ENCODE peak calls at places on chromosomes 12 and 14, in six cellular contexts. Q is breast epithelium, G is A549, P is type B pancreatic cell, N is ovary, U is fibroblast of lung. C is an unnamed sample.

GRCh38 chr14:76491172-76491930 is 115.4 kb downstream of the ESRRB start:
- DNase-seq in Q (no peak), G (no peak), P (no peak), N (no peak), U (no peak), C (no peak)

GRCh38 chr14:100898465-100898864 is 5.1 kb downstream of the RTL1 start:
- DNase-seq in Q (no peak), G (no peak), P (peak), N (no peak), U (no peak), C (no peak)

GRCh38 chr14:75566321-75566720 is 12.1 kb upstream of the FLVCR2 start:
- DNase-seq in Q (peak), G (no peak), P (no peak), N (no peak), U (no peak), C (no peak)

GRCh38 chr14:80388980-80389711 is 177.8 kb upstream of the DIO2 start:
- DNase-seq in Q (no peak), G (peak), P (no peak), N (no peak), U (peak), C (peak)

GRCh38 chr14:87873741-87874140 is 119.2 kb downstream of the GALC start:
- DNase-seq in Q (no peak), G (no peak), P (no peak), N (no peak), U (no peak), C (no peak)

GRCh38 chr14:94383777-94384176 is 4.6 kb downstream of the SERPINA1 start:
- DNase-seq in Q (no peak), G (no peak), P (peak), N (no peak), U (no peak), C (no peak)

GRCh38 chr12:93712204-93712603 is 35.0 kb downstream of the CRADD start:
- DNase-seq in Q (no peak), G (no peak), P (no peak), N (no peak), U (peak), C (no peak)

GRCh38 chr12:95004610-95005009 is 1.1 kb upstream of the NDUFA12 start:
- DNase-seq in Q (no peak), G (no peak), P (no peak), N (no peak), U (peak), C (no peak)

GRCh38 chr12:110647669-110648068 is 33.7 kb downstream of the TCTN1 start:
- DNase-seq in Q (no peak), G (no peak), P (no peak), N (no peak), U (no peak), C (no peak)

GRCh38 chr14:64605926-64606685 is 56.3 kb downstream of the PPP1R36 start:
- DNase-seq in Q (no peak), G (no peak), P (no peak), N (no peak), U (no peak), C (no peak)

GRCh38 chr12:3777206-3777809 is 24.4 kb upstream of the CRACR2A start:
- DNase-seq in Q (no peak), G (peak), P (no peak), N (no peak), U (peak), C (no peak)

GRCh38 chr12:122078141-122079037 is at the start of gene MLXIP:
- DNase-seq in Q (peak), G (peak), P (peak), N (peak), U (peak), C (peak)

GRCh38 chr12:90940872-90941499 is 14.0 kb downstream of the CCER1 start:
- DNase-seq in Q (no peak), G (peak), P (no peak), N (no peak), U (peak), C (no peak)

GRCh38 chr14:98997526-98998205 is 274.3 kb downstream of the BCL11B start:
- DNase-seq in Q (no peak), G (no peak), P (no peak), N (no peak), U (no peak), C (no peak)

GRCh38 chr14:99819514-99819913 is 26.3 kb downstream of the EML1 start:
- DNase-seq in Q (no peak), G (no peak), P (no peak), N (no peak), U (no peak), C (no peak)

GRCh38 chr12:98823012-98823411 is 177.9 kb downstream of the APAF1 start:
- DNase-seq in Q (no peak), G (no peak), P (no peak), N (no peak), U (no peak), C (no peak)
- TF ChIP-seq CTCF in Q (no peak), G (no peak), P (no peak), N (no peak), U (no peak), C (no peak)

GRCh38 chr12:47739297-47739696 is 14.0 kb upstream of the ENDOU start:
- DNase-seq in Q (no peak), G (no peak), P (no peak), N (no peak), U (no peak), C (no peak)

GRCh38 chr12:47739959-47740358 is 14.7 kb upstream of the ENDOU start:
- DNase-seq in Q (no peak), G (no peak), P (no peak), N (no peak), U (no peak), C (no peak)

GRCh38 chr12:47742253-47742825 is 16.3 kb downstream of the RAPGEF3 start:
- DNase-seq in Q (peak), G (peak), P (no peak), N (peak), U (peak), C (no peak)

GRCh38 chr12:47741340-47741703 is 16.0 kb upstream of the ENDOU start:
- DNase-seq in Q (no peak), G (no peak), P (no peak), N (peak), U (peak), C (no peak)

DNA sequence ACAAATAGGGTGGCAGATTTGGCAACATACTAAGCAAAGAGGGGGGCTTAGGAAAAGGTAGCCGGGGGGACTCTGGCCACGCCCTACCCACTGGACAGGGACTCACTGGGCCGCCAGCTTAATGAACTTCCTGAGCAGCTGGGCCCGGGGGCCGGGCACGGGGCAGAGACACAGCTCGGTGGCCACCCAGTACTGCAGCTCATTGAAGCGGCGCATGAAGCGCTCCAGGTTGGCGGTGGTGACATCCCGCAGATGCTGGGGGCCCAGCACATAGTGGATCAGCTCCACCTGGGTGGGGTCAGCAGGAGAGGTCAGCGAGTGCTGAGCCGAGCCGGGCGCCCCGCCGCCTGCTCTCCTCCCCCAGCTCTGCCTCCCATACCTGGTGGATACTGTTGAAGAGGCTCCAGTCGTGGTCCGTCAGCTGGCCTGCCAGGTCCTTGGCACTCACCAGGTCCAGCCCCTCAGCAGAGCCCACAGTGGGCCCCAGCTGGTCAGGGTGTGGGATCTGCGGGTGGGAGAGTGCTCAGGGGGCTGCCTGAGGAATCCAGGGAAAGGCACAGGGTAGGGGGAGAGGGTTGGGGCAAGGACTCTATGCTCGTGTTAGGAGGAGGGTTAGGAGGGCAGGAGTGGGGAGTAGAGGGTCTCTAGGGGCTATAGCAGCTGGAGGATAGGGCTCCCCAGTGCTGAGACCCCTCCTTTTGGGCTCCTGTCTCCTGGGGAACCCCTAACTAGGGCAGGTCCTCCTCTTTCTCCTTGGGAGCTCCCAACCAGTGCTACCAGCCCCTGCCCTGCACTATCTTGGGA is 15.4 kb upstream of the ENDOU start:
- DNase-seq in Q (no peak), G (no peak), P (no peak), N (no peak), U (no peak), C (no peak)
- TF ChIP-seq CTCF in Q (no peak), G (no peak), P (no peak), N (no peak), U (no peak), C (no peak)

GRCh38 chr14:34873591-34874385 is 1.4 kb downstream of the BAZ1A start:
- DNase-seq in Q (peak), G (peak), P (peak), N (peak), U (peak), C (no peak)
- TF ChIP-seq CTCF in Q (no peak), G (no peak), P (no peak), N (peak), U (no peak), C (no peak)

GRCh38 chr14:103107455-103107854 is 12.9 kb downstream of the EXOC3L4 start:
- DNase-seq in Q (no peak), G (no peak), P (no peak), N (no peak), U (no peak), C (no peak)

GRCh38 chr14:103103461-103104388 is 9.2 kb downstream of the EXOC3L4 start:
- DNase-seq in Q (no peak), G (peak), P (no peak), N (no peak), U (peak), C (no peak)

GRCh38 chr14:103104389-103104653 is 9.8 kb downstream of the EXOC3L4 start:
- DNase-seq in Q (no peak), G (no peak), P (no peak), N (no peak), U (no peak), C (no peak)

GRCh38 chr14:103104654-103105511 is 10.4 kb downstream of the EXOC3L4 start:
- DNase-seq in Q (peak), G (peak), P (no peak), N (peak), U (peak), C (no peak)

DNA sequence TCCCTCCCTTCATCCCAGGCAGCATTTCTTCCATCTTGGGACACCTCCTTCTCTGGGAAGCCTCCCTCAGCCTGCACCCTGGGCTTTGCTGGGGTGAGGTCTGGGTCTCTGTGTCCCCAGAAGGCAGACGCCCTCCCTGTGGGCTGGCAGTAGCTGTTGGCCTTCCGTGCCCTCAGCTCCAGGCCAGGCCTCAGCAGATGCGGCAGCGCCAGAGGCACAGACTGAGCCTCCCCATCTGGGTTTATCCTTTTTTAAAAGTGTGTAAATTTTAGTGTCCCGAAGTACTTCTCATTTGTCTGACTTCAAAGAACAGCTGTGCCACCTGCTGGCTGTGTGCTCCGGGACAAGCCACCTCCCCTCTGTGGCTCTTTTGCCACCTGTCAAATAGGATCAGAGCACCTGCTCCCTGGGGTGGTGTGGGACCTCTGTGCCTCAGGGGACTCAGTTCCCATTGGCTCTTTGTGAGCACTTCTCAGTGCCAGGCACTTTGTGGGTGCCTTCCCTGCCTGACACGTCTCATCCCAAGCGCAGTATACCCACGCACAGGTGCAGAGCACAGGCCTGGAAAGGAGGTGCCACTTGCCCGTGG is 11.1 kb downstream of the EXOC3L4 start:
- DNase-seq in Q (no peak), G (no peak), P (no peak), N (no peak), U (no peak), C (no peak)
- TF ChIP-seq CTCF in Q (no peak), G (peak), P (no peak), N (no peak), U (no peak), C (no peak)

GRCh38 chr12:103310871-103311270 is 184.9 kb downstream of the C12orf42 start:
- DNase-seq in Q (no peak), G (no peak), P (no peak), N (no peak), U (no peak), C (no peak)
- TF ChIP-seq CTCF in Q (no peak), G (no peak), P (no peak), N (no peak), U (no peak), C (no peak)

GRCh38 chr12:113980537-113981337 is 14.6 kb upstream of the RBM19 start:
- DNase-seq in Q (no peak), G (peak), P (no peak), N (no peak), U (peak), C (peak)
- TF ChIP-seq CTCF in Q (peak), G (peak), P (peak), N (no peak), U (peak), C (peak)

GRCh38 chr14:69553221-69553620 is 21.4 kb downstream of the CCDC177 start:
- DNase-seq in Q (no peak), G (peak), P (no peak), N (no peak), U (peak), C (peak)
- TF ChIP-seq CTCF in Q (no peak), G (no peak), P (no peak), N (no peak), U (no peak), C (no peak)

C was measured in AG09319.